ENCODE peak calls at places on chromosomes 5 and 9, in five cellular contexts. Y is aorta, M is heart left ventricle, D is IMR-90, U is HCT116. K is an unnamed sample. For H3K9me3, the result is how much of the 10 kb centered on the place peaks cover.

GRCh38 chr5:103223031-103223955 is 35.3 kb upstream of the MACIR start:
- DNase-seq in U (no peak), D (no peak), Y (no peak), M (no peak), K (peak)

GRCh38 chr9:134399435-134400056 is 73.3 kb downstream of the RXRA start:
- DNase-seq in Y (no peak), D (peak), M (no peak), U (peak), K (no peak)

GRCh38 chr5:150946351-150946905 is 41.6 kb upstream of the ZNF300 start:
- DNase-seq in Y (peak), D (peak), U (no peak), M (peak), K (no peak)

GRCh38 chr5:150582281-150582791 is 58.1 kb upstream of the SYNPO start:
- DNase-seq in Y (no peak), U (no peak), M (peak), D (peak), K (no peak)

GRCh38 chr5:32489791-32490581 is 45.4 kb upstream of the ZFR start:
- DNase-seq in D (peak), Y (peak), M (peak), U (peak), K (peak)

GRCh38 chr5:110402562-110402961 is 323.9 kb downstream of the TMEM232 start:
- DNase-seq in Y (no peak), M (no peak), D (no peak), U (no peak), K (no peak)

GRCh38 chr5:10111575-10111974 is 138.1 kb downstream of the ATPSCKMT start:
- DNase-seq in Y (no peak), M (no peak), U (peak), D (peak), K (peak)

GRCh38 chr5:150632305-150633160 is 7.9 kb upstream of the SYNPO start:
- DNase-seq in M (peak), D (peak), Y (no peak), U (no peak), K (peak)

GRCh38 chr9:132301521-132301920 is 53.3 kb downstream of the SETX start:
- DNase-seq in Y (no peak), U (no peak), D (no peak), M (no peak), K (no peak)

GRCh38 chr5:135214897-135215616 is 181.0 kb upstream of the PITX1 start:
- DNase-seq in D (peak), M (no peak), Y (no peak), U (no peak), K (no peak)

GRCh38 chr5:119288364-119289047 is 67.3 kb upstream of the TNFAIP8 start:
- DNase-seq in M (no peak), Y (no peak), D (peak), U (no peak), K (peak)

GRCh38 chr9:93666279-93666784 is 89.9 kb downstream of the PHF2 start:
- DNase-seq in Y (peak), M (peak), D (no peak), U (no peak), K (no peak)

GRCh38 chr9:103789686-103790085 is 304.4 kb upstream of the SMC2 start:
- DNase-seq in M (no peak), Y (no peak), D (no peak), U (no peak), K (no peak)

GRCh38 chr5:173645437-173645807 is 29.0 kb upstream of the BOD1 start:
- DNase-seq in U (no peak), M (no peak), D (peak), Y (no peak), K (peak)

GRCh38 chr9:135098400-135099105 is 11.1 kb downstream of the OLFM1 start:
- DNase-seq in M (no peak), Y (no peak), D (no peak), U (no peak), K (no peak)

GRCh38 chr9:7300484-7300883 is 499.1 kb downstream of the DMAC1 start:
- DNase-seq in U (no peak), Y (no peak), D (no peak), M (no peak), K (no peak)

GRCh38 chr9:98658965-98659364 is 49.8 kb downstream of the GABBR2 start:
- DNase-seq in Y (no peak), U (no peak), M (no peak), D (peak), K (no peak)

GRCh38 chr5:134371834-134372340 is 518 bp downstream of the UBE2B start:
- DNase-seq in U (no peak), M (peak), Y (peak), D (peak), K (peak)

GRCh38 chr5:113433862-113434612 is 752 bp downstream of the TSSK1B start:
- DNase-seq in U (no peak), Y (no peak), D (no peak), M (no peak), K (no peak)

GRCh38 chr5:73544429-73545402 is 20.7 kb downstream of the ANKRA2 start:
- DNase-seq in U (no peak), Y (no peak), M (peak), D (no peak), K (no peak)

GRCh38 chr9:77099388-77099787 is 77.9 kb upstream of the VPS13A start:
- DNase-seq in D (no peak), M (no peak), U (no peak), Y (no peak), K (no peak)

GRCh38 chr9:113922160-113922559 is 46.1 kb downstream of the ZNF618 start:
- DNase-seq in M (no peak), U (no peak), Y (no peak), D (no peak), K (peak)

GRCh38 chr5:96997265-96997859 is 61.5 kb downstream of the LNPEP start:
- DNase-seq in U (peak), Y (no peak), M (no peak), D (peak), K (no peak)

GRCh38 chr5:120841830-120842229 is 377.7 kb downstream of the PRR16 start:
- DNase-seq in Y (no peak), U (no peak), D (no peak), M (no peak), K (no peak)

GRCh38 chr9:123445981-123446610 is 90.1 kb downstream of the CRB2 start:
- DNase-seq in D (peak), M (no peak), Y (no peak), U (peak), K (peak)

GRCh38 chr9:135749171-135750045 is 47.4 kb downstream of the KCNT1 start:
- DNase-seq in Y (no peak), U (no peak), M (no peak), D (no peak), K (no peak)

GRCh38 chr5:34834794-34835089 is 4.2 kb upstream of the TTC23L start:
- DNase-seq in Y (no peak), M (no peak), D (no peak), U (no peak), K (no peak)

GRCh38 chr5:149030392-149030791 is 32.5 kb downstream of the SH3TC2 start:
- DNase-seq in U (no peak), D (peak), M (no peak), Y (no peak), K (no peak)

GRCh38 chr5:78797945-78798731 is 149.6 kb upstream of the LHFPL2 start:
- DNase-seq in U (no peak), Y (no peak), D (no peak), M (no peak), K (no peak)

GRCh38 chr5:102622244-102622643 is 123.4 kb upstream of the SLCO6A1 start:
- DNase-seq in D (no peak), M (no peak), U (no peak), Y (no peak), K (no peak)

GRCh38 chr9:118003240-118003639 is 299.0 kb downstream of the TLR4 start:
- DNase-seq in M (no peak), Y (no peak), D (no peak), U (no peak), K (no peak)
- H3K9me3 ChIP-seq in M (under half), Y (under half), D (under half), U (under half), K (under half)

GRCh38 chr9:727767-728166 is 113.7 kb upstream of the DMRT1 start:
- DNase-seq in Y (no peak), D (no peak), U (no peak), M (no peak), K (no peak)

GRCh38 chr9:731474-731873 is 110.0 kb upstream of the DMRT1 start:
- DNase-seq in D (no peak), Y (no peak), U (no peak), M (no peak), K (no peak)

GRCh38 chr9:726005-726404 is 115.5 kb upstream of the DMRT1 start:
- DNase-seq in Y (no peak), M (no peak), U (no peak), D (no peak), K (no peak)

GRCh38 chr9:723308-723707 is 118.2 kb upstream of the DMRT1 start:
- DNase-seq in U (no peak), D (no peak), Y (no peak), M (no peak), K (no peak)

DNA sequence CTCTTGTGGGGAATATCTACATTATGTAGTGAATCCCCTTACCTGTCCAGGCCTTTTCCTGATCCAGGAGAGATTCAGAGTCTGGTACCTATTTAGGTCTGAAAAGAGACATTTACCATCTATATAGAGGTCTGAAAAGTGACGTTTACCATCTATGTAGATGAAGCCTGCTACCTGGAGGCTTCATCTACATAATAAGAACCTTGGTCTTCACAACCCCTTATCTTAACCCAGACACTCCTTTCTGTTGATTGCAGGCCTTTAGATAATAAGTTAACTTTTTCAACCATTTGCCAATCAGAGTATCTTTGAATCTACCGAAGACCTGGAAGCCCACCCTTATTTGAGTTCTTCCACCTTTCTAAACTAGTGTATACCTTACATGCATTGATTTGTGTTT is 113.0 kb upstream of the DMRT1 start:
- DNase-seq in Y (no peak), U (no peak), M (no peak), D (no peak), K (no peak)
- H3K27ac ChIP-seq in Y (peak), U (no peak), M (no peak), D (no peak), K (no peak)

DNA sequence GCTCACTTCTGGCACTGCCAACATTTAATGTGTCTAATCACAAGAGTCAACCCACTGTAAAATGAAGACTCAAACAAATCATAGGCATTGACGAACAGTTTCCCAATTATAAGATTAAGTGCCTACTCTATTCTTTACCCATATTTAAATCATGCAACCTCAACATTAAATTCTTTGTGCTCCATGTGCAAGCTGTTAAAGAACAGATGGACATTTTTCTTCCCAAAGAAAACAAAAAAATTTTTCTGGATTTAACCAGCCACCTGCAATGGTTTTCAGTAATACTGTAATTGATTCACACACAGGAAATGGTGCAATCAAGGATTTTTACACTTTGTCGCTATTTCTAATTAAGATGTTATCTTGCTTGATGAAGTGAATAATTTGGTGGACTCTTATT is 3.6 kb downstream of the HNRNPK start:
- DNase-seq in Y (no peak), M (no peak), U (no peak), D (no peak), K (no peak)
- H3K4me3 ChIP-seq in Y (no peak), M (no peak), U (no peak), D (no peak), K (no peak)

GRCh38 chr9:137357166-137357565 is 55.1 kb upstream of the NRARP start:
- DNase-seq in Y (no peak), M (no peak), U (no peak), D (peak), K (no peak)
- H3K9me3 ChIP-seq in Y (under half), M (under half), U (under half), D (under half), K (under half)